ENCODE peak calls at places on chromosomes 4 and X, in five cellular contexts. M is A549, Q is GM12878, D is suprapubic skin, U is heart left ventricle. I is an unnamed sample. For H3K9me3, the result is how much of the 10 kb centered on the place peaks cover.

GRCh38 chrX:52574416-52575275 is 57.8 kb upstream of the XAGE1B start:
- DNase-seq in M (peak), Q (peak), D (no peak), U (no peak), I (peak)

GRCh38 chrX:74458738-74459137 is 37.4 kb downstream of the SLC16A2 start:
- DNase-seq in M (peak), Q (no peak), D (no peak), U (no peak), I (no peak)

GRCh38 chr4:23237771-23238170 is 545.0 kb downstream of the GBA3 start:
- DNase-seq in M (no peak), Q (no peak), D (no peak), U (peak), I (peak)

GRCh38 chr4:118904418-118904817 is 15.8 kb downstream of the SYNPO2 start:
- DNase-seq in M (no peak), Q (no peak), D (no peak), U (no peak), I (no peak)

GRCh38 chr4:156672492-156672891 is 299.1 kb downstream of the PDGFC start:
- DNase-seq in M (no peak), Q (no peak), D (no peak), U (no peak), I (no peak)

GRCh38 chrX:11666180-11666579 is 460 bp upstream of the ARHGAP6 start:
- DNase-seq in M (no peak), Q (no peak), D (no peak), U (no peak), I (no peak)

GRCh38 chr4:184039963-184040383 is 134.9 kb downstream of the STOX2 start:
- DNase-seq in M (no peak), Q (no peak), D (no peak), U (peak), I (no peak)

GRCh38 chr4:26217961-26218676 is 102.7 kb upstream of the RBPJ start:
- DNase-seq in M (no peak), Q (peak), D (no peak), U (peak), I (no peak)

GRCh38 chr4:12562476-12562875 is 921.7 kb downstream of the RAB28 start:
- DNase-seq in M (no peak), Q (no peak), D (no peak), U (no peak), I (no peak)

GRCh38 chrX:101191217-101191750 is 28.3 kb upstream of the DRP2 start:
- DNase-seq in M (no peak), Q (no peak), D (no peak), U (peak), I (no peak)

GRCh38 chrX:21705215-21705614 is 47.1 kb upstream of the KLHL34 start:
- DNase-seq in M (no peak), Q (no peak), D (no peak), U (no peak), I (no peak)

GRCh38 chr4:148530114-148530513 is 87.9 kb upstream of the NR3C2 start:
- DNase-seq in M (no peak), Q (no peak), D (no peak), U (no peak), I (no peak)
- TF ChIP-seq CTCF in M (no peak), Q (no peak), D (no peak), U (no peak), I (no peak)

DNA sequence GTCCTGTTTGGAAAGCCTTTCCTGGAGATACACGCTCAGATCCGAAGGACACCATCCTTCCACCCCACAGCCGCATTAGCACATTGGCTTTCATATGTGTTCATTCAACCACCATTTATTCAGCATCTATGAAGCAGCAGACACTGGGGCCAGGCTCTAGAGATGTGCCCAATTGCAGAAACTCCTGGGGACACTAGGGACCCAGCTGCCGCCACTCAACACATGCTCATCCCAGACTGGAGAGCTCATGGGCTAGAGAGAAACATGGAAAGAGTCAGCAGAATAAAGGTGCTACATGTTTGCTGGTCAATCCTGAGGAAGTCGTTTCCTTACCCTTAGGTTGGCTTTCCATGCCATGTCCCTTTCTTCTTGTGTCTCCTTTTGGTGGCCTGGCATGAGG is 7.6 kb downstream of the CTAG1A start:
- DNase-seq in M (no peak), Q (no peak), D (no peak), U (no peak), I (no peak)
- H3K9me3 ChIP-seq in M (under half), Q (under half), D (under half), U (under half), I (under half)

GRCh38 chr4:4501678-4502077 is 40.2 kb downstream of the STX18 start:
- DNase-seq in M (no peak), Q (no peak), D (no peak), U (no peak), I (no peak)

GRCh38 chr4:4492161-4492847 is 49.5 kb downstream of the STX18 start:
- DNase-seq in M (no peak), Q (peak), D (no peak), U (no peak), I (no peak)

GRCh38 chr4:4494882-4495281 is 47.0 kb downstream of the STX18 start:
- DNase-seq in M (no peak), Q (no peak), D (no peak), U (no peak), I (no peak)

GRCh38 chr4:4499438-4500123 is 42.3 kb downstream of the STX18 start:
- DNase-seq in M (no peak), Q (no peak), D (no peak), U (no peak), I (no peak)

GRCh38 chr4:4496604-4497372 is 45.1 kb downstream of the STX18 start:
- DNase-seq in M (no peak), Q (no peak), D (no peak), U (no peak), I (no peak)
- H3K27ac ChIP-seq in M (no peak), Q (no peak), D (no peak), U (no peak), I (peak)

GRCh38 chrX:136766785-136767103 is 14.0 kb downstream of the ARHGEF6 start:
- DNase-seq in M (no peak), Q (no peak), D (no peak), U (peak), I (no peak)

GRCh38 chrX:136764206-136764605 is 16.5 kb downstream of the ARHGEF6 start:
- DNase-seq in M (no peak), Q (no peak), D (no peak), U (no peak), I (no peak)

GRCh38 chrX:136765957-136766356 is 14.8 kb downstream of the ARHGEF6 start:
- DNase-seq in M (no peak), Q (no peak), D (no peak), U (no peak), I (no peak)

GRCh38 chrX:136768469-136769084 is 12.2 kb downstream of the ARHGEF6 start:
- DNase-seq in M (no peak), Q (no peak), D (peak), U (peak), I (peak)

DNA sequence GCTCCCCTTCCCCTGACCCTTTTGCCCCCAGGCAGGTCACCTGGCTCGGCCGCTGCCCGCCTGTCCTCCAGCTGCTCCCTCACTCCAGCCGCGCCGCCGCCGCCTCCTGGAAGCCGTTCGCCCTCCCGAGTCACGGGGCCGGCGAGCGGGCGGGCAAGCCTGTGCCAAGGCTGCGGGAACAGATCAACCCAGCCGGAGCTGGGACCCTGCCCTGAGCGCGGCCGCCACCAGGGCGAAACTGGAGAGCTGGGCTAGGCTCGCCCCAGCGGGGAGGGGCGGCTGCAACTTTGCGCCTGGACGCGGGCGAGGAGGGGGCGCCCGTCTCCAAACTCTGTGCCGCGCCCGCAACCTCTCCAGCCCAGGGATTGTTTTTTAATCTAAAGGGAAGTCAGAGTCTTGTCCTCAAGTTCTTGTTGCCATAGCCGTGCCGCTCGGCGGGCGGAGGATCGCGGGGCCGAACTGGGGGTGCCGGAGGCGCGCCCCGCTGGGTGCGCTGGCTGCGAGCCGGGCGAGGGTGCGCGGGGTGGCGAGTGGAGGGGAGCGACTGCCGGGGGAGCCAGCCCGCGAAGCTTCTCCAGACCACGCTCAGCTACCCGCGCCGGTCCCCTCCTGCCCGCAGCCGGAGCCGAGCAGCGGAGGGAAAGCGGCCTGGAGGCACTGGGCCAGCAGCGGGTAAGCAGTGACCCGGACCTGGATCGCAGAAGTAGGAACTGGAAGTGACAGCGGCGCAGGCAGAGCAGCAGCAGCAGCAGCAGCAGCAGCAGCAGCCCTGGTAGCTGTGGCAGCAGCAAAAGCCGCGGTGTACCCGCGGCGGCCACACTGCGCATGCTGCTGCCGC is 13.4 kb downstream of the ARHGEF6 start:
- DNase-seq in M (peak), Q (no peak), D (peak), U (peak), I (peak)
- TF ChIP-seq CTCF in M (no peak), Q (peak), D (no peak), U (peak), I (peak)

DNA sequence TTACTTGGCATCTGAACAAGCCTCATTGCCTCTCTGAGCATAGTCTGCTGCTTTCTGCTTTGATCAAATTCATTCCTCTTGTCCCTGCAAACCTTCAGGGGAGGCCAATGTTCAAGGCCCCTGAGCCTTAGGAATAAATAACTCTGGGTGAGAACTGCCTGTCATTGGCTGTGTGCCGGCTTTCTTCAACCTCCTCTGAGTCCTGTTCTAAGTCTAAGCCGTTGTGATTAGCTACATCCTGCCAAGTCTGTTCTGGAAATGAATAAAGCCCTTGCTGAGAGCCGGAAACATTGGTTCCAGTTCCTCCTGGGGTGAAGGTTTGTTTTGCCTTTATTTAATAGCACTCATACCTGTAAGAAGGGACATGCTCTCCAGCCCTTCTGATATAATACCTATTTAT is 13.8 kb downstream of the RNF4 start:
- DNase-seq in M (no peak), Q (peak), D (no peak), U (peak), I (peak)
- H3K9me3 ChIP-seq in M (under half), Q (under half), D (under half), U (under half), I (under half)

GRCh38 chrX:48736878-48737212 is 24.7 kb upstream of the GLOD5 start:
- DNase-seq in M (no peak), Q (no peak), D (no peak), U (no peak), I (no peak)

GRCh38 chrX:48736303-48736702 is 25.2 kb upstream of the GLOD5 start:
- DNase-seq in M (no peak), Q (no peak), D (no peak), U (no peak), I (no peak)

GRCh38 chrX:48741834-48742233 is 19.7 kb upstream of the GLOD5 start:
- DNase-seq in M (no peak), Q (no peak), D (no peak), U (no peak), I (no peak)

GRCh38 chrX:48737213-48737938 is 24.2 kb upstream of the GLOD5 start:
- DNase-seq in M (peak), Q (peak), D (peak), U (peak), I (peak)

DNA sequence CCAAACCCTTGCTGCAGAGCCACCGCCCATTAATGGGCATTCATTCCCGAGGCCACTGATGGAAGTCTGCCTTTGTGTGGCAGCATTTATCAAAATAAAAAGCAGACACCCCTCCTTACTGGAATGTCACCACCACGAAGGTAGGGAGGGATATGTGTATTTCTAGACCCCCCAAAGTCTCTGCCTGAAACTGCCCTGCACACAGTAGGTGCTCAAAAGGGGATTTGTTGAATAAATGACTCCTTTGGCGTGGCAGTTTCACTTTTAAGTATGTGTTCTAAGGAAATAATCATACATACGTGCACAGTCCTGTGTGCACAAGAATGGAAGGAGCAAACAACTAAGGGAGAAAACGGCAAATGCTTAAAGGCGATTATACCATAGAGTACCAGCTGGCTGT is 23.6 kb upstream of the GLOD5 start:
- DNase-seq in M (no peak), Q (no peak), D (no peak), U (no peak), I (no peak)
- H3K27ac ChIP-seq in M (peak), Q (peak), D (peak), U (peak), I (peak)

GRCh38 chr4:82561745-82562552 is at the start of gene TMEM150C:
- DNase-seq in M (peak), Q (no peak), D (peak), U (peak), I (peak)
- TF ChIP-seq CTCF in M (no peak), Q (no peak), D (no peak), U (peak), I (no peak)

I was measured in body of pancreas.